ENCODE peak calls at places on chromosomes 1 and 21, in eight cellular contexts. One of them, this sample, is unnamed.

GRCh38 chr1:33470495-33471012 is 1.9 kb upstream of the ZSCAN20 start:
- DNase-seq in mucosa of descending colon: peak; percentile 76
- DNase-seq in fibroblast of lung: peak; percentile 88
- DNase-seq in A673: peak; percentile 88
- DNase-seq in A549: peak; percentile 68
- DNase-seq in foreskin fibroblast: peak; percentile 91
- DNase-seq in uterus: peak; percentile 79
- DNase-seq in AG04450: peak; percentile 69
- DNase-seq in this sample: no peak

GRCh38 chr1:196399713-196400112 is 208.5 kb downstream of the KCNT2 start:
- DNase-seq in mucosa of descending colon: no peak
- DNase-seq in fibroblast of lung: no peak
- DNase-seq in A673: no peak
- DNase-seq in A549: no peak
- DNase-seq in foreskin fibroblast: no peak
- DNase-seq in uterus: no peak
- DNase-seq in AG04450: no peak
- DNase-seq in this sample: no peak

GRCh38 chr21:39263372-39263771 is 50.1 kb downstream of the BRWD1 start:
- DNase-seq in mucosa of descending colon: no peak
- DNase-seq in fibroblast of lung: peak; percentile 81
- DNase-seq in A673: no peak
- DNase-seq in A549: no peak
- DNase-seq in foreskin fibroblast: peak; percentile 41
- DNase-seq in uterus: no peak
- DNase-seq in AG04450: no peak
- DNase-seq in this sample: no peak

GRCh38 chr1:92922378-92923035 is 38.8 kb downstream of the DIPK1A start:
- DNase-seq in mucosa of descending colon: no peak
- DNase-seq in fibroblast of lung: peak; percentile 42
- DNase-seq in A673: peak; percentile 63
- DNase-seq in A549: peak; percentile 72
- DNase-seq in foreskin fibroblast: no peak
- DNase-seq in uterus: no peak
- DNase-seq in AG04450: no peak
- DNase-seq in this sample: no peak

GRCh38 chr21:36511484-36512227 is 31.7 kb upstream of the CLDN14 start:
- DNase-seq in mucosa of descending colon: no peak
- DNase-seq in fibroblast of lung: no peak
- DNase-seq in A673: no peak
- DNase-seq in A549: no peak
- DNase-seq in foreskin fibroblast: peak; percentile 12
- DNase-seq in uterus: no peak
- DNase-seq in AG04450: no peak
- DNase-seq in this sample: no peak

GRCh38 chr21:39082656-39083376 is 100.4 kb downstream of the PSMG1 start:
- DNase-seq in mucosa of descending colon: peak; percentile 66
- DNase-seq in fibroblast of lung: no peak
- DNase-seq in A673: no peak
- DNase-seq in A549: no peak
- DNase-seq in foreskin fibroblast: no peak
- DNase-seq in uterus: no peak
- DNase-seq in AG04450: no peak
- DNase-seq in this sample: no peak

GRCh38 chr1:33524586-33524985 is 52.1 kb downstream of the ZSCAN20 start:
- DNase-seq in mucosa of descending colon: no peak
- DNase-seq in fibroblast of lung: no peak
- DNase-seq in A673: no peak
- DNase-seq in A549: no peak
- DNase-seq in foreskin fibroblast: no peak
- DNase-seq in uterus: no peak
- DNase-seq in AG04450: no peak
- DNase-seq in this sample: no peak

GRCh38 chr1:228308085-228308601 is 98.5 kb downstream of the TRIM11 start:
- DNase-seq in mucosa of descending colon: no peak
- DNase-seq in fibroblast of lung: no peak
- DNase-seq in A673: no peak
- DNase-seq in A549: no peak
- DNase-seq in foreskin fibroblast: no peak
- DNase-seq in uterus: no peak
- DNase-seq in AG04450: no peak
- DNase-seq in this sample: no peak

GRCh38 chr1:2583331-2583791 is 3.2 kb upstream of the PRXL2B start:
- DNase-seq in mucosa of descending colon: no peak
- DNase-seq in fibroblast of lung: no peak
- DNase-seq in A673: no peak
- DNase-seq in A549: no peak
- DNase-seq in foreskin fibroblast: no peak
- DNase-seq in uterus: no peak
- DNase-seq in AG04450: no peak
- DNase-seq in this sample: no peak

GRCh38 chr1:43704838-43705237 is 2.5 kb upstream of the ST3GAL3 start:
- DNase-seq in mucosa of descending colon: no peak
- DNase-seq in fibroblast of lung: peak; percentile 55
- DNase-seq in A673: peak; percentile 67
- DNase-seq in A549: peak; percentile 40
- DNase-seq in foreskin fibroblast: no peak
- DNase-seq in uterus: peak; percentile 39
- DNase-seq in AG04450: no peak
- DNase-seq in this sample: no peak

GRCh38 chr1:205354259-205354904 is 2.3 kb downstream of the KLHDC8A start:
- DNase-seq in mucosa of descending colon: no peak
- DNase-seq in fibroblast of lung: peak; percentile 80
- DNase-seq in A673: peak; percentile 81
- DNase-seq in A549: peak; percentile 76
- DNase-seq in foreskin fibroblast: peak; percentile 46
- DNase-seq in uterus: peak; percentile 49
- DNase-seq in AG04450: peak; percentile 56
- DNase-seq in this sample: no peak

GRCh38 chr1:89221341-89221740 is 22.6 kb upstream of the GBP4 start:
- DNase-seq in mucosa of descending colon: no peak
- DNase-seq in fibroblast of lung: no peak
- DNase-seq in A673: no peak
- DNase-seq in A549: no peak
- DNase-seq in foreskin fibroblast: no peak
- DNase-seq in uterus: no peak
- DNase-seq in AG04450: no peak
- DNase-seq in this sample: no peak

GRCh38 chr1:228084325-228084724 is 1.8 kb downstream of the ARF1 start:
- DNase-seq in mucosa of descending colon: no peak
- DNase-seq in fibroblast of lung: peak; percentile 81
- DNase-seq in A673: no peak
- DNase-seq in A549: no peak
- DNase-seq in foreskin fibroblast: peak; percentile 87
- DNase-seq in uterus: no peak
- DNase-seq in AG04450: peak; percentile 50
- DNase-seq in this sample: no peak

DNA sequence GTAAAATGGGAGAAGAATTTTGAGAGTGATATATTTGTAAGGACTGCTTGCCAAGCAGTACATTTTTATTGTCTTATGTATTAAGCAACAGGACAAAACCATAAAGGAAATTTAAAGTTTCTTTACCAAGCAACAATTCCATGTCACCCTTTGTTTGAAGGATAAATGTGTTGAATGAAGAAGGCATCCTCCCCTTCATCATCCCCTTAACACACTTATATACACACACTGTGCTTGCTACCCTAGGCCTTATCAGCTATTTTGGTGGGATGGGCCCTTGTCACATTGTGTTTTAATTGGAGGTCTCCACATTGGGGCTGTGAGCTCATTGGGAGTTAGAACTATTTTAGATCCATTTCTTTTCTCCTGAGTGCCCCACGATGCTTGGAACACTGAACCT is 1.9 kb downstream of the VANGL1 start:
- DNase-seq in mucosa of descending colon: no peak
- DNase-seq in fibroblast of lung: no peak
- DNase-seq in A673: no peak
- DNase-seq in A549: no peak
- DNase-seq in foreskin fibroblast: no peak
- DNase-seq in uterus: no peak
- DNase-seq in AG04450: no peak
- DNase-seq in this sample: no peak
- H3K4me3 ChIP-seq in mucosa of descending colon: no peak overlapping the region
- H3K4me3 ChIP-seq in fibroblast of lung: no peak overlapping the region
- H3K4me3 ChIP-seq in A673: peak overlapping the region; percentile 83
- H3K4me3 ChIP-seq in A549: no peak overlapping the region
- H3K4me3 ChIP-seq in foreskin fibroblast: no peak overlapping the region
- H3K4me3 ChIP-seq in uterus: no peak overlapping the region
- H3K4me3 ChIP-seq in AG04450: no peak overlapping the region
- H3K4me3 ChIP-seq in this sample: no peak overlapping the region

GRCh38 chr1:32255072-32256071 is 4.3 kb downstream of the LCK start:
- DNase-seq in mucosa of descending colon: no peak
- DNase-seq in fibroblast of lung: no peak
- DNase-seq in A673: no peak
- DNase-seq in A549: no peak
- DNase-seq in foreskin fibroblast: no peak
- DNase-seq in uterus: no peak
- DNase-seq in AG04450: no peak
- DNase-seq in this sample: no peak

GRCh38 chr1:32257227-32257508 is 6.1 kb downstream of the LCK start:
- DNase-seq in mucosa of descending colon: no peak
- DNase-seq in fibroblast of lung: no peak
- DNase-seq in A673: no peak
- DNase-seq in A549: no peak
- DNase-seq in foreskin fibroblast: no peak
- DNase-seq in uterus: no peak
- DNase-seq in AG04450: no peak
- DNase-seq in this sample: no peak

GRCh38 chr1:32250893-32251716 is at the start of gene LCK:
- DNase-seq in mucosa of descending colon: peak; percentile 65
- DNase-seq in fibroblast of lung: no peak
- DNase-seq in A673: no peak
- DNase-seq in A549: no peak
- DNase-seq in foreskin fibroblast: no peak
- DNase-seq in uterus: no peak
- DNase-seq in AG04450: no peak
- DNase-seq in this sample: no peak

DNA sequence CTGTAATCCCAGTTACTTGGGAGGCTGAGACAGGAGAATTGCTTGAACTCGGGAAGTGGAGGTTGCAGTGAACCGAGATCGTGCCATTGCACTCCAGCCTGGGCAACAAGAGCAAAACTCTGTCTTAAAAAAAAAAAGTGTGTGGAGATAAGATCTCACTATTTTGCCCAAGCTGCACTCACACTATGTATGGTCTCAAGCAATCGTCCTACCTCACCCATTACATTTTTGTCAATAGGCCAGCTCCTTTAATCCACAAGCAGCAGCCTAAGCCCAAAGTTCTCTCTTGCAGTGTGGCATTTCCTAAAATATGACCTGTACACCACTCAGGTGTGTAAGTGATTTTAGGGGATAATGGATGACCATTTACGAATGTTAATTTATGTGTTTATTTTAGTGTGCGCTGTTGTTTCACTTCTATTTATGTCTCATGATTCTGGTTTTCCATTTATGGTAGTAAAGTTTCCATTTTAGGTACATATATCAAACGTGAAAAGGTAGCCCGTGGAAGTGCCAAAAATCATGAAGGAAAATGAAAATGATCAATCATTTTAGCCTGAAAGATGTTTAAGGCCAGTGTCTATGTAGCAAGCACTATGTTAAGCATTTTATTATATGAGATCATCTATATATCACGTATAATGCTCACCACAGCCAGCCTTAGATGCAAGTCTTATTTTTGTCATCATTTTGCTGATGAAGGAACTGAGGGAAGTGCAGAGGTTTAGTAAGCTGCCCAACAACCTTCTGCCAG is 5.6 kb downstream of the LCK start:
- DNase-seq in mucosa of descending colon: no peak
- DNase-seq in fibroblast of lung: no peak
- DNase-seq in A673: no peak
- DNase-seq in A549: no peak
- DNase-seq in foreskin fibroblast: no peak
- DNase-seq in uterus: no peak
- DNase-seq in AG04450: no peak
- DNase-seq in this sample: no peak
- H3K4me3 ChIP-seq in mucosa of descending colon: no peak overlapping the region
- H3K4me3 ChIP-seq in fibroblast of lung: no peak overlapping the region
- H3K4me3 ChIP-seq in A673: no peak overlapping the region
- H3K4me3 ChIP-seq in A549: no peak overlapping the region
- H3K4me3 ChIP-seq in foreskin fibroblast: no peak overlapping the region
- H3K4me3 ChIP-seq in uterus: no peak overlapping the region
- H3K4me3 ChIP-seq in AG04450: no peak overlapping the region
- H3K4me3 ChIP-seq in this sample: no peak overlapping the region

GRCh38 chr1:29698626-29699025 is 462.3 kb downstream of the PTPRU start:
- DNase-seq in mucosa of descending colon: no peak
- DNase-seq in fibroblast of lung: no peak
- DNase-seq in A673: no peak
- DNase-seq in A549: no peak
- DNase-seq in foreskin fibroblast: no peak
- DNase-seq in uterus: no peak
- DNase-seq in AG04450: no peak
- DNase-seq in this sample: no peak

GRCh38 chr1:29703596-29703995 is 467.3 kb downstream of the PTPRU start:
- DNase-seq in mucosa of descending colon: no peak
- DNase-seq in fibroblast of lung: peak; percentile 58
- DNase-seq in A673: peak; percentile 61
- DNase-seq in A549: peak; percentile 49
- DNase-seq in foreskin fibroblast: no peak
- DNase-seq in uterus: no peak
- DNase-seq in AG04450: no peak
- DNase-seq in this sample: no peak

GRCh38 chr1:29697391-29697780 is 461.1 kb downstream of the PTPRU start:
- DNase-seq in mucosa of descending colon: no peak
- DNase-seq in fibroblast of lung: no peak
- DNase-seq in A673: no peak
- DNase-seq in A549: no peak
- DNase-seq in foreskin fibroblast: no peak
- DNase-seq in uterus: no peak
- DNase-seq in AG04450: no peak
- DNase-seq in this sample: no peak

GRCh38 chr1:29698033-29698432 is 461.7 kb downstream of the PTPRU start:
- DNase-seq in mucosa of descending colon: peak; percentile 29
- DNase-seq in fibroblast of lung: peak; percentile 66
- DNase-seq in A673: peak; percentile 91
- DNase-seq in A549: peak; percentile 36
- DNase-seq in foreskin fibroblast: peak; percentile 68
- DNase-seq in uterus: no peak
- DNase-seq in AG04450: no peak
- DNase-seq in this sample: no peak

GRCh38 chr1:29700522-29700921 is 464.2 kb downstream of the PTPRU start:
- DNase-seq in mucosa of descending colon: no peak
- DNase-seq in fibroblast of lung: no peak
- DNase-seq in A673: no peak
- DNase-seq in A549: no peak
- DNase-seq in foreskin fibroblast: no peak
- DNase-seq in uterus: no peak
- DNase-seq in AG04450: no peak
- DNase-seq in this sample: no peak
- H3K4me3 ChIP-seq in mucosa of descending colon: no peak overlapping the region
- H3K4me3 ChIP-seq in fibroblast of lung: no peak overlapping the region
- H3K4me3 ChIP-seq in A673: no peak overlapping the region
- H3K4me3 ChIP-seq in A549: no peak overlapping the region
- H3K4me3 ChIP-seq in foreskin fibroblast: no peak overlapping the region
- H3K4me3 ChIP-seq in uterus: no peak overlapping the region
- H3K4me3 ChIP-seq in AG04450: no peak overlapping the region
- H3K4me3 ChIP-seq in this sample: no peak overlapping the region

DNA sequence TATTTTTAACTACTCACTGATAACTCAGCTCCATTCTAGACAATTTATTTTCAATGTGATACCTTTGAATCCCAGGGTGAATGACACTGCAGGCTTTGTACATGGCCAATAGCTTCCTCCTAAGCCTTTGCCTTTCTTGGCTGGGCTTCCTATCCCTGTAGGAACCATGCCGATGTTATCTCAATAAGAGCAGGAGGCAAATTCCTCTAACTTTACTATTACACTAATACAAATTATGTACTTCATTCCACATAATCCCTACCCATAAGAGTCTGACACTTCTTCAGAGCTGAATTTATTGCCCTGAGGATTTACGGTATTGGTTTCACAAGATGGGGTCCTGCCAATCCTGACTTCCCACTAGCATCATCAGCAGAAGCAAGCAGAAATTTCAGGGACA is 14.0 kb downstream of the TGFBR3 start:
- DNase-seq in mucosa of descending colon: no peak
- DNase-seq in fibroblast of lung: peak; percentile 28
- DNase-seq in A673: no peak
- DNase-seq in A549: no peak
- DNase-seq in foreskin fibroblast: no peak
- DNase-seq in uterus: no peak
- DNase-seq in AG04450: no peak
- DNase-seq in this sample: no peak
- H3K4me3 ChIP-seq in mucosa of descending colon: no peak overlapping the region
- H3K4me3 ChIP-seq in fibroblast of lung: no peak overlapping the region
- H3K4me3 ChIP-seq in A673: no peak overlapping the region
- H3K4me3 ChIP-seq in A549: no peak overlapping the region
- H3K4me3 ChIP-seq in foreskin fibroblast: no peak overlapping the region
- H3K4me3 ChIP-seq in uterus: no peak overlapping the region
- H3K4me3 ChIP-seq in AG04450: no peak overlapping the region
- H3K4me3 ChIP-seq in this sample: no peak overlapping the region